ENCODE peak calls at places on chromosome 1, in five cellular contexts. R is AG09319; G is AG20443; V is CD4-positive, CD25-positive, alpha-beta regulatory T cell; U is stimulated activated CD4-positive, alpha-beta T cell treated with anti-CD3 and anti-CD28 coated beads, TNF-alpha, amount 100 ng/mL, for 1 hour. C is an unnamed sample.

GRCh38 chr1:205499789-205500188 is 4.7 kb upstream of the CDK18 start:
- DNase-seq in R (no peak), G (no peak), V (no peak), U (no peak), C (no peak)

GRCh38 chr1:91814448-91814847 is 71.5 kb downstream of the TGFBR3 start:
- DNase-seq in R (no peak), G (no peak), V (no peak), U (no peak), C (no peak)

GRCh38 chr1:88935522-88936222 is 44.3 kb upstream of the GTF2B start:
- DNase-seq in R (peak; percentile 8), G (peak; percentile 46), V (no peak), U (no peak), C (peak; percentile 5)

GRCh38 chr1:197146108-197147095 is at the start of gene ASPM:
- DNase-seq in R (peak; percentile 89), G (peak; percentile 97), V (peak; percentile 92), U (peak; percentile 85), C (peak; percentile 90)

GRCh38 chr1:67942269-67942668 is 108.2 kb downstream of the DIRAS3 start:
- DNase-seq in R (no peak), G (no peak), V (no peak), U (no peak), C (no peak)

GRCh38 chr1:216034506-216034905 is 388.7 kb downstream of the USH2A start:
- DNase-seq in R (no peak), G (no peak), V (no peak), U (no peak), C (no peak)

GRCh38 chr1:17233675-17234074 is 15.2 kb upstream of the PADI3 start:
- DNase-seq in R (no peak), G (peak; percentile 93), V (no peak), U (no peak), C (no peak)

GRCh38 chr1:178650950-178651461 is 74.0 kb upstream of the RALGPS2 start:
- DNase-seq in R (no peak), G (no peak), V (no peak), U (no peak), C (no peak)

GRCh38 chr1:84996846-84997666 is at the start of gene MCOLN2:
- DNase-seq in R (no peak), G (peak; percentile 82), V (peak; percentile 26), U (no peak), C (no peak)

GRCh38 chr1:33696962-33697361 is 166.9 kb upstream of the HMGB4 start:
- DNase-seq in R (no peak), G (no peak), V (no peak), U (no peak), C (no peak)

GRCh38 chr1:51061231-51061943 is 40.6 kb upstream of the C1orf185 start:
- DNase-seq in R (no peak), G (no peak), V (no peak), U (no peak), C (no peak)

GRCh38 chr1:160637065-160637464 is 9.8 kb downstream of the SLAMF1 start:
- DNase-seq in R (no peak), G (no peak), V (no peak), U (no peak), C (no peak)

GRCh38 chr1:99644302-99645004 is 1.5 kb upstream of the PALMD start:
- DNase-seq in R (no peak), G (no peak), V (no peak), U (no peak), C (no peak)

GRCh38 chr1:172269644-172270043 is 150.8 kb upstream of the C1orf105 start:
- DNase-seq in R (no peak), G (no peak), V (no peak), U (no peak), C (no peak)

GRCh38 chr1:182829285-182829932 is 9.7 kb upstream of the DHX9 start:
- DNase-seq in R (no peak), G (no peak), V (no peak), U (no peak), C (no peak)

GRCh38 chr1:110638062-110638461 is 31.9 kb upstream of the KCNA2 start:
- DNase-seq in R (no peak), G (no peak), V (no peak), U (no peak), C (no peak)

GRCh38 chr1:47725000-47725731 is 272.0 kb downstream of the TRABD2B start:
- DNase-seq in R (no peak), G (peak; percentile 53), V (no peak), U (no peak), C (no peak)

GRCh38 chr1:82386365-82387069 is 585.8 kb downstream of the ADGRL2 start:
- DNase-seq in R (no peak), G (no peak), V (no peak), U (no peak), C (no peak)

GRCh38 chr1:3401585-3402257 is 52.7 kb upstream of the ARHGEF16 start:
- DNase-seq in R (no peak), G (no peak), V (no peak), U (no peak), C (no peak)

GRCh38 chr1:31976401-31976800 is 37.3 kb upstream of the KHDRBS1 start:
- DNase-seq in R (no peak), G (peak; percentile 63), V (no peak), U (no peak), C (no peak)

GRCh38 chr1:4652631-4653327 is 1.6 kb upstream of the AJAP1 start:
- DNase-seq in R (no peak), G (peak; percentile 90), V (peak; percentile 25), U (peak; percentile 21), C (no peak)

GRCh38 chr1:178541829-178542553 is 29.1 kb downstream of the TEX35 start:
- DNase-seq in R (no peak), G (peak; percentile 42), V (peak; percentile 19), U (no peak), C (no peak)

GRCh38 chr1:203088441-203088840 is 2.6 kb upstream of the MYOG start:
- DNase-seq in R (no peak), G (no peak), V (no peak), U (no peak), C (no peak)

GRCh38 chr1:232718928-232719927 is 86.0 kb upstream of the MAP10 start:
- DNase-seq in R (no peak), G (no peak), V (no peak), U (no peak), C (no peak)

GRCh38 chr1:8984990-8985389 is 39.3 kb downstream of the CA6 start:
- DNase-seq in R (no peak), G (no peak), V (no peak), U (no peak), C (no peak)

GRCh38 chr1:227449051-227449450 is 114.3 kb upstream of the ZNF678 start:
- DNase-seq in R (no peak), G (peak; percentile 38), V (no peak), U (no peak), C (no peak)

GRCh38 chr1:233394860-233395717 is 67.6 kb downstream of the MAP3K21 start:
- DNase-seq in R (peak; percentile 8), G (peak; percentile 71), V (peak; percentile 2), U (no peak), C (peak; percentile 27)

GRCh38 chr1:83516369-83516768 is 482.6 kb downstream of the TTLL7 start:
- DNase-seq in R (peak; percentile 52), G (peak; percentile 57), V (no peak), U (no peak), C (no peak)

GRCh38 chr1:3986686-3987218 is 86.7 kb upstream of the C1orf174 start:
- DNase-seq in R (no peak), G (no peak), V (no peak), U (no peak), C (no peak)

GRCh38 chr1:66876664-66877063 is 48.0 kb downstream of the DNAI4 start:
- DNase-seq in R (no peak), G (no peak), V (no peak), U (no peak), C (no peak)

GRCh38 chr1:26477446-26478152 is 5.4 kb downstream of the HMGN2 start:
- DNase-seq in R (no peak), G (no peak), V (no peak), U (no peak), C (no peak)

GRCh38 chr1:116722016-116722838 is 32.0 kb upstream of the CD2 start:
- DNase-seq in R (no peak), G (no peak), V (no peak), U (no peak), C (no peak)

GRCh38 chr1:43256675-43257570 is 12.9 kb upstream of the TMEM125 start:
- DNase-seq in R (no peak), G (no peak), V (no peak), U (no peak), C (no peak)

GRCh38 chr1:246037832-246038231 is 469.2 kb downstream of the SMYD3 start:
- DNase-seq in R (no peak), G (no peak), V (no peak), U (no peak), C (no peak)

GRCh38 chr1:41662656-41663437 is 178.4 kb upstream of the EDN2 start:
- DNase-seq in R (no peak), G (peak; percentile 92), V (peak; percentile 44), U (peak; percentile 29), C (no peak)

GRCh38 chr1:94038511-94038910 is 82.4 kb downstream of the ABCA4 start:
- DNase-seq in R (no peak), G (no peak), V (no peak), U (no peak), C (no peak)